ENCODE peak calls at places on chromosomes 16 and 17, in six cellular contexts. R is neural progenitor cell; N is naive thymus-derived CD8-positive, alpha-beta T cell; S is small intestine; Y is posterior vena cava; W is GM23248. A is an unnamed sample.

GRCh38 chr17:79852748-79853147 is 13.5 kb upstream of the CBX4 start:
- DNase-seq in Y (no peak), S (peak), W (peak), R (no peak), N (no peak), A (no peak)

GRCh38 chr17:41654134-41654907 is 29.9 kb upstream of the KRT17 start:
- DNase-seq in S (peak), N (no peak), R (no peak), Y (no peak), W (no peak), A (peak)

GRCh38 chr16:48607056-48607825 is 2.7 kb downstream of the N4BP1 start:
- DNase-seq in N (no peak), S (peak), Y (no peak), R (peak), W (peak), A (peak)

GRCh38 chr16:50266337-50267091 is at the start of gene ADCY7:
- DNase-seq in Y (peak), R (peak), S (peak), W (peak), N (peak), A (peak)

GRCh38 chr17:72123496-72123963 is 2.7 kb downstream of the SOX9 start:
- DNase-seq in W (no peak), R (no peak), Y (no peak), N (no peak), S (no peak), A (no peak)

GRCh38 chr17:50511058-50511457 is 2.8 kb downstream of the MYCBPAP start:
- DNase-seq in R (no peak), Y (no peak), S (no peak), N (no peak), W (peak), A (no peak)

GRCh38 chr16:28157768-28158535 is 53.8 kb downstream of the XPO6 start:
- DNase-seq in Y (no peak), R (no peak), W (peak), N (no peak), S (no peak), A (no peak)

GRCh38 chr17:82492647-82493516 is 26.6 kb upstream of the FOXK2 start:
- DNase-seq in W (peak), N (no peak), S (no peak), R (no peak), Y (no peak), A (no peak)

GRCh38 chr17:58330997-58331814 is 2.6 kb upstream of the TSPOAP1 start:
- DNase-seq in N (peak), Y (peak), S (peak), R (no peak), W (no peak), A (no peak)

GRCh38 chr17:67606896-67607604 is 110.7 kb upstream of the NOL11 start:
- DNase-seq in R (no peak), S (no peak), Y (no peak), N (no peak), W (no peak), A (no peak)

GRCh38 chr16:69706256-69706974 is 19.9 kb downstream of the NQO1 start:
- DNase-seq in W (peak), R (no peak), N (no peak), S (no peak), Y (no peak), A (no peak)

GRCh38 chr17:43085489-43085888 is 39.7 kb downstream of the BRCA1 start:
- DNase-seq in N (no peak), W (peak), Y (no peak), S (no peak), R (no peak), A (peak)

GRCh38 chr17:49469831-49470568 is 25.1 kb upstream of the NGFR start:
- DNase-seq in S (no peak), R (peak), Y (no peak), W (peak), N (no peak), A (peak)

GRCh38 chr16:64240586-64240985 is 881.3 kb downstream of the CDH11 start:
- DNase-seq in Y (no peak), W (peak), R (no peak), S (no peak), N (no peak), A (no peak)

GRCh38 chr16:50121721-50122445 is 31.2 kb upstream of the TENT4B start:
- DNase-seq in N (peak), Y (no peak), S (peak), W (no peak), R (peak), A (no peak)

A was measured in hepatocyte.